ENCODE peak calls at places on chromosome 7, in four cellular contexts. R is activated CD8-positive, alpha-beta T cell treated with anti-CD3 and anti-CD28 coated beads for 36 hours; I is upper lobe of right lung; P is CD8-positive, alpha-beta T cell. S is an unnamed sample.

GRCh38 chr7:101315336-101315735 is 6.3 kb downstream of the IFT22 start:
- DNase-seq in I (no peak), P (peak), R (peak), S (peak)

GRCh38 chr7:14902589-14902963 is at the start of gene DGKB:
- DNase-seq in P (no peak), R (no peak), I (no peak), S (no peak)

GRCh38 chr7:25037325-25037724 is 57.3 kb upstream of the OSBPL3 start:
- DNase-seq in R (no peak), I (no peak), P (no peak), S (no peak)

GRCh38 chr7:76364198-76364584 is 5.4 kb upstream of the YWHAG start:
- DNase-seq in I (peak), P (no peak), R (no peak), S (no peak)

GRCh38 chr7:23410446-23411183 is 59.7 kb downstream of the IGF2BP3 start:
- DNase-seq in I (no peak), P (no peak), R (no peak), S (peak)

GRCh38 chr7:88095-88926 is 104.1 kb upstream of the FAM20C start:
- DNase-seq in R (no peak), P (no peak), I (no peak), S (peak)

GRCh38 chr7:100545636-100546128 is 6.7 kb downstream of the AGFG2 start:
- DNase-seq in I (no peak), R (peak), P (peak), S (peak)

GRCh38 chr7:91692800-91693199 is 187.7 kb downstream of the MTERF1 start:
- DNase-seq in P (no peak), R (no peak), I (no peak), S (no peak)

GRCh38 chr7:151687523-151688235 is 168.0 kb upstream of the RHEB start:
- DNase-seq in P (no peak), R (no peak), I (peak), S (no peak)

GRCh38 chr7:140006600-140006999 is 56.2 kb downstream of the PARP12 start:
- DNase-seq in R (no peak), I (peak), P (no peak), S (no peak)

GRCh38 chr7:80581472-80581871 is 57.0 kb upstream of the CD36 start:
- DNase-seq in I (no peak), P (no peak), R (no peak), S (no peak)

GRCh38 chr7:45157653-45158401 is at the start of gene RAMP3:
- DNase-seq in P (no peak), I (peak), R (no peak), S (no peak)

GRCh38 chr7:106757846-106758245 is 96.9 kb upstream of the CCDC71L start:
- DNase-seq in I (no peak), R (no peak), P (no peak), S (no peak)

GRCh38 chr7:105600720-105601550 is 19.6 kb upstream of the EFCAB10 start:
- DNase-seq in I (peak), P (no peak), R (no peak), S (no peak)

GRCh38 chr7:3007696-3008095 is 36.0 kb downstream of the CARD11 start:
- DNase-seq in I (no peak), P (no peak), R (no peak), S (no peak)

GRCh38 chr7:55963584-55964168 is 709 bp upstream of the NIPSNAP2 start:
- DNase-seq in P (no peak), I (no peak), R (no peak), S (no peak)

GRCh38 chr7:43692582-43693373 is 36.5 kb downstream of the COA1 start:
- DNase-seq in R (no peak), P (no peak), I (no peak), S (no peak)

GRCh38 chr7:27822245-27822644 is 82.3 kb downstream of the TAX1BP1 start:
- DNase-seq in R (no peak), P (no peak), I (no peak), S (no peak)

GRCh38 chr7:33716581-33717477 is 188.5 kb upstream of the BMPER start:
- DNase-seq in P (no peak), I (no peak), R (no peak), S (no peak)

GRCh38 chr7:43096875-43097274 is 15.6 kb upstream of the HECW1 start:
- DNase-seq in P (no peak), R (no peak), I (no peak), S (no peak)

GRCh38 chr7:30136743-30137485 is 2.1 kb downstream of the MTURN start:
- DNase-seq in P (no peak), I (no peak), R (no peak), S (no peak)

GRCh38 chr7:27154901-27155815 is 1.3 kb downstream of the HOXA7 start:
- DNase-seq in I (peak), R (peak), P (peak), S (no peak)

GRCh38 chr7:64881461-64882287 is 21.4 kb upstream of the ZNF273 start:
- DNase-seq in I (no peak), R (no peak), P (no peak), S (peak)

GRCh38 chr7:66905689-66906088 is 15.3 kb upstream of the TMEM248 start:
- DNase-seq in I (no peak), R (no peak), P (no peak), S (no peak)

GRCh38 chr7:132819648-132820047 is 243.4 kb upstream of the PLXNA4 start:
- DNase-seq in R (no peak), P (no peak), I (no peak), S (no peak)

GRCh38 chr7:46809886-46810285 is 772.0 kb downstream of the TNS3 start:
- DNase-seq in R (no peak), I (no peak), P (no peak), S (no peak)

GRCh38 chr7:129227646-129228578 is 3.1 kb downstream of the AHCYL2 start:
- DNase-seq in R (no peak), I (no peak), P (no peak), S (no peak)

GRCh38 chr7:44128721-44129582 is 5.6 kb upstream of the POLD2 start:
- DNase-seq in I (no peak), P (no peak), R (no peak), S (no peak)

GRCh38 chr7:76225379-76225778 is 23.7 kb downstream of the SRRM3 start:
- DNase-seq in I (no peak), R (peak), P (peak), S (peak)

GRCh38 chr7:158246960-158247673 is 340.5 kb downstream of the PTPRN2 start:
- DNase-seq in I (peak), R (no peak), P (peak), S (peak)

GRCh38 chr7:113283861-113284260 is 165.5 kb upstream of the SMIM30 start:
- DNase-seq in I (no peak), P (no peak), R (no peak), S (no peak)

GRCh38 chr7:29878081-29878688 is 71.9 kb downstream of the WIPF3 start:
- DNase-seq in R (peak), I (no peak), P (peak), S (no peak)

GRCh38 chr7:98266840-98267239 is 14.6 kb upstream of the BRI3 start:
- DNase-seq in I (no peak), P (no peak), R (no peak), S (no peak)

GRCh38 chr7:23207029-23207428 is 25.2 kb downstream of the NUP42 start:
- DNase-seq in R (no peak), I (no peak), P (no peak), S (no peak)

DNA sequence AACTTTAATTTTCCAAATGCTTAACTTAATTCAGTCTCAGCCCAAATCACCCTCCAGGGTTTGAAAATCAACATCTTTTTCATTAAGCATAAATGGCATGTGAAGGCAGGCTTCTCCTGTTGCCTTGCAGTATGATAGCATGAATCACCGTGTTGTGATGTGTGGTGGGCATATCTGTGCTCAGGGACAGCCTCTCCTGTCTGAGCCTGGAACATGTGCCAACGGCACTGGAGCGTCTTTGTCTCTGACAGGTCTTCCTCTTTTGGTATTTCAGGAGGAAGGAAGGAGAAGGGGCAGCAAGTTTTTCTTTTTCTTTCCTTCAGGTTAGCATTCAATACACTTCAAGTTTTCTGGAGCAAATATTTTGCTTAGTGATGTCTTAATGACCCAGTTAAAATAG is 57.6 kb downstream of the LRGUK start:
- DNase-seq in I (no peak), R (no peak), P (no peak), S (no peak)
- TF ChIP-seq CTCF in I (no peak), R (no peak), P (no peak), S (no peak)

GRCh38 chr7:69674701-69675182 is 76.5 kb downstream of the AUTS2 start:
- DNase-seq in P (no peak), I (no peak), R (no peak), S (no peak)

GRCh38 chr7:69678794-69679103 is 80.5 kb downstream of the AUTS2 start:
- DNase-seq in I (no peak), P (no peak), R (no peak), S (no peak)

GRCh38 chr7:69677905-69678793 is 79.9 kb downstream of the AUTS2 start:
- DNase-seq in I (no peak), P (no peak), R (no peak), S (no peak)

GRCh38 chr7:69676247-69676646 is 78.0 kb downstream of the AUTS2 start:
- DNase-seq in I (no peak), R (no peak), P (no peak), S (no peak)

DNA sequence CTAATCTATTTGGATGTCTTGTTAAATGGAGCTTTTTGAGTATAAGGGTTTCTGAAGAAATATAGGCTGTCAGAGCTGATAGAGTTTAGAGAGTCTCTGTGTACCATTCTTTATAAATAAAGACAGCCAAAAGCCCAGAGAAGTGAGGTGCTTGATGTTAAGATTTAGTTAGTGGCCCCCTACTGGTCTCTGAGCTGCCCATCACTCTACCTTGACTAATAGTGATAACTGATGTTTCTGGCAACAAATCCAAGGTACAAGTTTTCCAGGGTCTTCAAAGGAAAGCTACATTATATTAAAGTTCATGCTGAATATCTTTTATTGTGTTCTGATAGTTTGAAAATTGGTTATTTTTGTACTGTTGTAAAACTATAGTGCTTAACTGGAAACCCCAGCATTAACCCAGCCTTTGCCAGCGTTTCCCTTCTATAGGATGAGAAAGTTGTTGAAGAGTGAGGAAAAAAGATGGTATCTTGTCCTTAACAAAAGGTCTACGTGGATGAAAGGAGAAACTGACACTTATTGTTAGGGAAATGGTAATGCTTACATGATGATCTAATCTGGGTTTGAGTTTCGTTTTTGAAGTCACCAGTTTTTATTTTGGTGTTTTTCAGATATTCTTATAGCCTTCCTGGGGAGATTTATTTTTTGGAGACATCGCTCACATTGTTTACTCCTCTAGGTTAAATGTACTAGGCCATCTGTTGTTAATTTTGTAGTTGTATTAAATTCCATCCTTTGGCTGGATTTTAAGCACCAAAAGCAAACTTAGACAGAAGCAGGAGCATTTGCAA is 79.0 kb downstream of the AUTS2 start:
- DNase-seq in I (no peak), P (no peak), R (no peak), S (no peak)
- TF ChIP-seq CTCF in I (no peak), P (peak), R (no peak), S (peak)

GRCh38 chr7:143901710-143902587 is at the start of gene TCAF1:
- DNase-seq in P (peak), R (peak), I (peak), S (peak)

GRCh38 chr7:143909863-143910262 is 7.9 kb upstream of the TCAF1 start:
- DNase-seq in P (no peak), R (no peak), I (no peak), S (no peak)

GRCh38 chr7:143906176-143906575 is 4.2 kb upstream of the TCAF1 start:
- DNase-seq in P (no peak), R (no peak), I (no peak), S (no peak)

GRCh38 chr7:143910473-143911248 is 8.7 kb upstream of the TCAF1 start:
- DNase-seq in R (peak), I (no peak), P (no peak), S (no peak)

DNA sequence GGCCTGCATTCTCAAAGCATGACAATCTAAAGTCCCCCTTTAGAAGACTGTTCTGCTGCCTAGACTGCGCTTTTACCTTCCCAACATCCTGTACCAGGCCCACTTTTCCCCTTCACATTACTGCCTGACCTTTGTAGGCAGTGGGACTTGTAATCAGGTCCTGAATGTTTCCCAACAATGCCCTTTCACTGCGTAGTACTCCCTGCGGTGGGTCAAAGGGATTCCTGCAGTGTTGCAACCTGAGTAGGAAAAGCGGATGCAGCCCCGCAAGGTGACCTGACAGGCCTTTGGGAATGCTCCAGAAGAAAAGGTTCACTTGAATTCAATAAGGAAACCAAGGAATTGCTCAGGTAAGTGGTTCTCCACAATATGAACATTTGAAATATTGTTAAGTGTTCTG is 4.9 kb upstream of the TCAF1 start:
- DNase-seq in I (no peak), R (no peak), P (no peak), S (no peak)
- TF ChIP-seq CTCF in I (no peak), R (no peak), P (no peak), S (no peak)

GRCh38 chr7:70571403-70571911 is 560.5 kb upstream of the GALNT17 start:
- DNase-seq in I (no peak), R (no peak), P (no peak), S (no peak)
- TF ChIP-seq CTCF in I (no peak), R (no peak), P (no peak), S (no peak)

GRCh38 chr7:154640266-154640865 is 362.6 kb downstream of the PAXIP1 start:
- DNase-seq in R (no peak), P (no peak), I (no peak), S (no peak)
- TF ChIP-seq CTCF in R (no peak), P (no peak), I (no peak), S (no peak)

GRCh38 chr7:104341545-104341944 is 13.1 kb downstream of the LHFPL3 start:
- DNase-seq in P (no peak), R (peak), I (no peak), S (no peak)
- TF ChIP-seq CTCF in P (no peak), R (no peak), I (no peak), S (no peak)

S was measured in GM13976.